ENCODE peak calls at places on chromosomes 4 and X, in five cellular contexts. X is GM04504, T is lung, I is NCI-H1105 treated with DMSO at 0.1 percent for 48 hours, M is nephron progenitor cell. J is an unnamed sample.

GRCh38 chrX:68498044-68498507 is 775 bp upstream of the YIPF6 start:
- DNase-seq in I (no peak), M (no peak), X (no peak), T (no peak), J (peak; percentile 29)

GRCh38 chr4:157558016-157558415 is 337.5 kb downstream of the GRIA2 start:
- DNase-seq in M (no peak), T (no peak), I (no peak), X (no peak), J (no peak)

GRCh38 chr4:138630666-138631065 is 384.9 kb upstream of the NOCT start:
- DNase-seq in X (no peak), M (no peak), T (no peak), I (no peak), J (no peak)

GRCh38 chr4:101346312-101346561 is 1.1 kb downstream of the PPP3CA start:
- DNase-seq in T (no peak), M (no peak), X (no peak), I (no peak), J (no peak)

GRCh38 chr4:40617903-40618302 is 11.8 kb downstream of the RBM47 start:
- DNase-seq in M (no peak), X (no peak), T (no peak), I (no peak), J (no peak)

GRCh38 chr4:99811850-99812249 is 4.8 kb upstream of the DAPP1 start:
- DNase-seq in M (no peak), I (no peak), T (peak; percentile 34), X (no peak), J (peak; percentile 21)

GRCh38 chr4:114867291-114867690 is 246.1 kb downstream of the NDST4 start:
- DNase-seq in M (no peak), X (no peak), T (no peak), I (no peak), J (no peak)

GRCh38 chr4:153641532-153641931 is 42.5 kb upstream of the TLR2 start:
- DNase-seq in M (no peak), X (no peak), I (no peak), T (no peak), J (no peak)

GRCh38 chr4:185721949-185722316 is 90.1 kb downstream of the SORBS2 start:
- DNase-seq in X (no peak), M (no peak), T (no peak), I (no peak), J (no peak)

J was measured in A549.